ENCODE peak calls at places on chromosomes 4 and X, in seven cellular contexts. One of them, this sample, is unnamed.

GRCh38 chrX:146224442-146224841 is 406.8 kb downstream of the SLITRK2 start:
- DNase-seq in epithelial cell of esophagus: no peak
- DNase-seq in progenitor cell of endocrine pancreas: no peak
- DNase-seq in NCI-H2081: no peak
- DNase-seq in T-helper 2 cell: no peak
- DNase-seq in CD4-positive, alpha-beta T cell: no peak
- DNase-seq in iPS-NIHi11: peak; percentile 11
- DNase-seq in this sample: peak; percentile 34

GRCh38 chrX:119942831-119943184 is 743 bp downstream of the NKAP start:
- DNase-seq in epithelial cell of esophagus: peak; percentile 13
- DNase-seq in progenitor cell of endocrine pancreas: no peak
- DNase-seq in NCI-H2081: peak; percentile 54
- DNase-seq in T-helper 2 cell: no peak
- DNase-seq in CD4-positive, alpha-beta T cell: no peak
- DNase-seq in iPS-NIHi11: no peak
- DNase-seq in this sample: no peak

GRCh38 chr4:7275490-7276154 is 83.3 kb downstream of the SORCS2 start:
- DNase-seq in epithelial cell of esophagus: no peak
- DNase-seq in progenitor cell of endocrine pancreas: no peak
- DNase-seq in NCI-H2081: no peak
- DNase-seq in T-helper 2 cell: no peak
- DNase-seq in CD4-positive, alpha-beta T cell: no peak
- DNase-seq in iPS-NIHi11: no peak
- DNase-seq in this sample: no peak

GRCh38 chrX:120286733-120287512 is 24.3 kb downstream of the TMEM255A start:
- DNase-seq in epithelial cell of esophagus: no peak
- DNase-seq in progenitor cell of endocrine pancreas: no peak
- DNase-seq in NCI-H2081: no peak
- DNase-seq in T-helper 2 cell: no peak
- DNase-seq in CD4-positive, alpha-beta T cell: no peak
- DNase-seq in iPS-NIHi11: no peak
- DNase-seq in this sample: no peak

GRCh38 chr4:53767503-53767902 is 176.2 kb upstream of the LNX1 start:
- DNase-seq in epithelial cell of esophagus: no peak
- DNase-seq in progenitor cell of endocrine pancreas: no peak
- DNase-seq in NCI-H2081: no peak
- DNase-seq in T-helper 2 cell: no peak
- DNase-seq in CD4-positive, alpha-beta T cell: no peak
- DNase-seq in iPS-NIHi11: no peak
- DNase-seq in this sample: no peak

GRCh38 chrX:135408794-135409193 is 12.9 kb upstream of the SMIM10L2A start:
- DNase-seq in epithelial cell of esophagus: no peak
- DNase-seq in progenitor cell of endocrine pancreas: no peak
- DNase-seq in NCI-H2081: no peak
- DNase-seq in T-helper 2 cell: no peak
- DNase-seq in CD4-positive, alpha-beta T cell: no peak
- DNase-seq in iPS-NIHi11: no peak
- DNase-seq in this sample: no peak

GRCh38 chrX:53089224-53089842 is 4.6 kb upstream of the KANTR start:
- DNase-seq in epithelial cell of esophagus: peak; percentile 65
- DNase-seq in progenitor cell of endocrine pancreas: no peak
- DNase-seq in NCI-H2081: peak; percentile 61
- DNase-seq in T-helper 2 cell: no peak
- DNase-seq in CD4-positive, alpha-beta T cell: peak; percentile 32
- DNase-seq in iPS-NIHi11: no peak
- DNase-seq in this sample: peak; percentile 62

GRCh38 chrX:10017866-10018265 is 50.7 kb downstream of the CLDN34 start:
- DNase-seq in epithelial cell of esophagus: peak; percentile 64
- DNase-seq in progenitor cell of endocrine pancreas: no peak
- DNase-seq in NCI-H2081: no peak
- DNase-seq in T-helper 2 cell: no peak
- DNase-seq in CD4-positive, alpha-beta T cell: no peak
- DNase-seq in iPS-NIHi11: no peak
- DNase-seq in this sample: peak; percentile 40

GRCh38 chrX:47751670-47752069 is 85.0 kb upstream of the ZNF81 start:
- DNase-seq in epithelial cell of esophagus: peak; percentile 41
- DNase-seq in progenitor cell of endocrine pancreas: no peak
- DNase-seq in NCI-H2081: peak; percentile 13
- DNase-seq in T-helper 2 cell: no peak
- DNase-seq in CD4-positive, alpha-beta T cell: peak; percentile 21
- DNase-seq in iPS-NIHi11: peak; percentile 26
- DNase-seq in this sample: peak; percentile 59

GRCh38 chr4:41339812-41340809 is 83.4 kb downstream of the UCHL1 start:
- DNase-seq in epithelial cell of esophagus: no peak
- DNase-seq in progenitor cell of endocrine pancreas: no peak
- DNase-seq in NCI-H2081: peak; percentile 68
- DNase-seq in T-helper 2 cell: no peak
- DNase-seq in CD4-positive, alpha-beta T cell: no peak
- DNase-seq in iPS-NIHi11: peak; percentile 68
- DNase-seq in this sample: peak; percentile 87

GRCh38 chr4:82901129-82901718 is 689 bp downstream of the THAP9 start:
- DNase-seq in epithelial cell of esophagus: no peak
- DNase-seq in progenitor cell of endocrine pancreas: no peak
- DNase-seq in NCI-H2081: no peak
- DNase-seq in T-helper 2 cell: no peak
- DNase-seq in CD4-positive, alpha-beta T cell: no peak
- DNase-seq in iPS-NIHi11: no peak
- DNase-seq in this sample: no peak

GRCh38 chr4:15331930-15332329 is 95.9 kb upstream of the C1QTNF7 start:
- DNase-seq in epithelial cell of esophagus: no peak
- DNase-seq in progenitor cell of endocrine pancreas: no peak
- DNase-seq in NCI-H2081: no peak
- DNase-seq in T-helper 2 cell: no peak
- DNase-seq in CD4-positive, alpha-beta T cell: no peak
- DNase-seq in iPS-NIHi11: no peak
- DNase-seq in this sample: no peak

GRCh38 chr4:41323706-41324105 is 67.0 kb downstream of the UCHL1 start:
- DNase-seq in epithelial cell of esophagus: no peak
- DNase-seq in progenitor cell of endocrine pancreas: no peak
- DNase-seq in NCI-H2081: no peak
- DNase-seq in T-helper 2 cell: no peak
- DNase-seq in CD4-positive, alpha-beta T cell: no peak
- DNase-seq in iPS-NIHi11: no peak
- DNase-seq in this sample: no peak

GRCh38 chrX:9659571-9660195 is 106.0 kb downstream of the GPR143 start:
- DNase-seq in epithelial cell of esophagus: no peak
- DNase-seq in progenitor cell of endocrine pancreas: no peak
- DNase-seq in NCI-H2081: no peak
- DNase-seq in T-helper 2 cell: no peak
- DNase-seq in CD4-positive, alpha-beta T cell: no peak
- DNase-seq in iPS-NIHi11: no peak
- DNase-seq in this sample: no peak

GRCh38 chrX:154544885-154545284 is 1.8 kb downstream of the G6PD start:
- DNase-seq in epithelial cell of esophagus: no peak
- DNase-seq in progenitor cell of endocrine pancreas: no peak
- DNase-seq in NCI-H2081: no peak
- DNase-seq in T-helper 2 cell: no peak
- DNase-seq in CD4-positive, alpha-beta T cell: no peak
- DNase-seq in iPS-NIHi11: no peak
- DNase-seq in this sample: no peak

GRCh38 chr4:4637710-4638109 is 95.9 kb upstream of the STX18 start:
- DNase-seq in epithelial cell of esophagus: peak; percentile 58
- DNase-seq in progenitor cell of endocrine pancreas: no peak
- DNase-seq in NCI-H2081: no peak
- DNase-seq in T-helper 2 cell: no peak
- DNase-seq in CD4-positive, alpha-beta T cell: no peak
- DNase-seq in iPS-NIHi11: no peak
- DNase-seq in this sample: no peak

GRCh38 chrX:47285762-47286320 is 53.0 kb downstream of the USP11 start:
- DNase-seq in epithelial cell of esophagus: no peak
- DNase-seq in progenitor cell of endocrine pancreas: no peak
- DNase-seq in NCI-H2081: no peak
- DNase-seq in T-helper 2 cell: no peak
- DNase-seq in CD4-positive, alpha-beta T cell: no peak
- DNase-seq in iPS-NIHi11: no peak
- DNase-seq in this sample: no peak

GRCh38 chrX:49840679-49841078 is 11.6 kb downstream of the PAGE4 start:
- DNase-seq in epithelial cell of esophagus: peak; percentile 57
- DNase-seq in progenitor cell of endocrine pancreas: peak; percentile 39
- DNase-seq in NCI-H2081: peak; percentile 74
- DNase-seq in T-helper 2 cell: no peak
- DNase-seq in CD4-positive, alpha-beta T cell: peak; percentile 22
- DNase-seq in iPS-NIHi11: peak; percentile 70
- DNase-seq in this sample: peak; percentile 86

GRCh38 chrX:56232221-56233082 is at the start of gene KLF8:
- DNase-seq in epithelial cell of esophagus: peak; percentile 68
- DNase-seq in progenitor cell of endocrine pancreas: no peak
- DNase-seq in NCI-H2081: no peak
- DNase-seq in T-helper 2 cell: no peak
- DNase-seq in CD4-positive, alpha-beta T cell: peak; percentile 11
- DNase-seq in iPS-NIHi11: peak; percentile 59
- DNase-seq in this sample: peak; percentile 72

GRCh38 chr4:112585977-112586736 is 50.6 kb downstream of the ZGRF1 start:
- DNase-seq in epithelial cell of esophagus: no peak
- DNase-seq in progenitor cell of endocrine pancreas: no peak
- DNase-seq in NCI-H2081: no peak
- DNase-seq in T-helper 2 cell: no peak
- DNase-seq in CD4-positive, alpha-beta T cell: no peak
- DNase-seq in iPS-NIHi11: no peak
- DNase-seq in this sample: peak; percentile 27

GRCh38 chrX:134172588-134173259 is 64.3 kb upstream of the CCDC160 start:
- DNase-seq in epithelial cell of esophagus: no peak
- DNase-seq in progenitor cell of endocrine pancreas: peak; percentile 12
- DNase-seq in NCI-H2081: no peak
- DNase-seq in T-helper 2 cell: no peak
- DNase-seq in CD4-positive, alpha-beta T cell: peak; percentile 40
- DNase-seq in iPS-NIHi11: no peak
- DNase-seq in this sample: no peak

GRCh38 chrX:15158736-15159406 is 111.0 kb downstream of the ASB9 start:
- DNase-seq in epithelial cell of esophagus: peak; percentile 72
- DNase-seq in progenitor cell of endocrine pancreas: no peak
- DNase-seq in NCI-H2081: no peak
- DNase-seq in T-helper 2 cell: no peak
- DNase-seq in CD4-positive, alpha-beta T cell: no peak
- DNase-seq in iPS-NIHi11: no peak
- DNase-seq in this sample: no peak